ENCODE peak calls at places on chromosomes 4 and X, in five cellular contexts. D is tibial artery, S is neuronal stem cell, J is Peyer's patch, U is tibial nerve. Q is an unnamed sample.

GRCh38 chr4:98648602-98649001 is 9.8 kb downstream of the TSPAN5 start:
- DNase-seq in S (no peak), J (no peak), U (no peak), D (no peak), Q (no peak)

GRCh38 chrX:19566359-19567141 is 51.2 kb upstream of the MAP3K15 start:
- DNase-seq in S (no peak), J (no peak), D (no peak), U (no peak), Q (no peak)

GRCh38 chr4:138492178-138492577 is 250.0 kb upstream of the SLC7A11 start:
- DNase-seq in J (no peak), U (no peak), S (no peak), D (no peak), Q (no peak)

GRCh38 chrX:43805579-43805978 is 76.7 kb downstream of the MAOB start:
- DNase-seq in U (no peak), D (no peak), S (no peak), J (no peak), Q (no peak)

GRCh38 chr4:37767546-37767945 is 58.9 kb upstream of the PGM2 start:
- DNase-seq in S (no peak), U (peak; percentile 42), J (no peak), D (peak; percentile 76), Q (peak; percentile 70)

GRCh38 chr4:165201806-165202205 is 5.6 kb upstream of the KLHL2 start:
- DNase-seq in J (no peak), D (no peak), U (no peak), S (no peak), Q (no peak)

GRCh38 chrX:39848900-39849299 is 248.9 kb downstream of the BCOR start:
- DNase-seq in J (no peak), S (no peak), D (no peak), U (no peak), Q (no peak)

GRCh38 chr4:177287298-177287697 is 22.4 kb upstream of the NEIL3 start:
- DNase-seq in J (no peak), D (no peak), S (no peak), U (no peak), Q (no peak)

GRCh38 chr4:153432971-153433752 is 33.0 kb upstream of the TMEM131L start:
- DNase-seq in S (no peak), U (no peak), J (no peak), D (peak; percentile 55), Q (peak; percentile 56)

GRCh38 chrX:119419898-119420297 is 20.8 kb downstream of the SLC25A43 start:
- DNase-seq in J (no peak), D (no peak), S (no peak), U (no peak), Q (no peak)

GRCh38 chrX:147573266-147573665 is 338.5 kb upstream of the FMR1 start:
- DNase-seq in S (no peak), D (no peak), J (no peak), U (no peak), Q (no peak)

GRCh38 chr4:138561276-138561880 is 319.2 kb upstream of the SLC7A11 start:
- DNase-seq in S (no peak), D (no peak), J (no peak), U (no peak), Q (no peak)

GRCh38 chrX:15349046-15349445 is 13.7 kb upstream of the PIGA start:
- DNase-seq in S (peak; percentile 46), J (no peak), U (no peak), D (no peak), Q (no peak)

GRCh38 chrX:110108381-110108796 is 105.5 kb downstream of the TMEM164 start:
- DNase-seq in D (peak; percentile 20), U (no peak), S (no peak), J (no peak), Q (no peak)

GRCh38 chr4:15362541-15362940 is 65.3 kb upstream of the C1QTNF7 start:
- DNase-seq in D (no peak), J (no peak), S (no peak), U (no peak), Q (no peak)

GRCh38 chrX:16130707-16131106 is 7.3 kb downstream of the GRPR start:
- DNase-seq in J (no peak), S (no peak), U (no peak), D (no peak), Q (no peak)

GRCh38 chr4:4560136-4560535 is 18.3 kb upstream of the STX18 start:
- DNase-seq in S (no peak), D (no peak), J (no peak), U (no peak), Q (no peak)

GRCh38 chr4:3442959-3443749 is 1.4 kb downstream of the HGFAC start:
- DNase-seq in S (peak; percentile 50), U (no peak), J (peak; percentile 71), D (no peak), Q (peak; percentile 58)

GRCh38 chr4:141132689-141133145 is 552 bp downstream of the RNF150 start:
- DNase-seq in U (no peak), D (no peak), J (no peak), S (peak; percentile 42), Q (peak; percentile 5)

GRCh38 chr4:107693132-107693531 is 26.9 kb downstream of the PAPSS1 start:
- DNase-seq in D (no peak), U (no peak), S (no peak), J (no peak), Q (no peak)

GRCh38 chr4:159398236-159398638 is 295.4 kb downstream of the RAPGEF2 start:
- DNase-seq in S (no peak), U (no peak), D (no peak), J (no peak), Q (no peak)

GRCh38 chrX:85922821-85923220 is 124.5 kb downstream of the CHM start:
- DNase-seq in U (no peak), S (no peak), D (no peak), J (no peak), Q (no peak)

GRCh38 chr4:4356106-4357041 is 30.5 kb upstream of the NSG1 start:
- DNase-seq in U (no peak), D (no peak), J (no peak), S (no peak), Q (no peak)

GRCh38 chrX:15686818-15687685 is 22.4 kb upstream of the CLTRN start:
- DNase-seq in S (peak; percentile 31), D (peak; percentile 40), J (no peak), U (peak; percentile 16), Q (peak; percentile 74)

GRCh38 chr4:127155121-127155520 is 477.6 kb upstream of the INTU start:
- DNase-seq in J (no peak), D (no peak), S (no peak), U (no peak), Q (no peak)

GRCh38 chr4:156594619-156595018 is 377.0 kb downstream of the PDGFC start:
- DNase-seq in S (no peak), D (peak; percentile 69), J (no peak), U (peak; percentile 19), Q (peak; percentile 51)

GRCh38 chr4:88054909-88055308 is 47.5 kb downstream of the PKD2 start:
- DNase-seq in J (no peak), S (peak; percentile 24), D (no peak), U (no peak), Q (no peak)

GRCh38 chrX:133150730-133151129 is 53.8 kb upstream of the USP26 start:
- DNase-seq in S (no peak), J (no peak), D (no peak), U (no peak), Q (no peak)

GRCh38 chr4:184427093-184427492 is 47.3 kb downstream of the IRF2 start:
- DNase-seq in J (no peak), U (no peak), S (no peak), D (no peak), Q (no peak)
- H3K4me1 ChIP-seq in J (no peaks in the 10 kb centered on the region), U (peaks cover 64% of the 10 kb centered on the region), S (peaks cover 6% of the 10 kb centered on the region), D (peaks cover 3% of the 10 kb centered on the region), Q (peaks cover 10% of the 10 kb centered on the region)

GRCh38 chr4:128635141-128635911 is 174.2 kb upstream of the JADE1 start:
- DNase-seq in D (no peak), U (no peak), S (no peak), J (no peak), Q (no peak)
- H3K4me1 ChIP-seq in D (peaks cover 11% of the 10 kb centered on the region), U (peaks cover 19% of the 10 kb centered on the region), S (peaks cover 9% of the 10 kb centered on the region), J (no peaks in the 10 kb centered on the region), Q (peaks cover 11% of the 10 kb centered on the region)

DNA sequence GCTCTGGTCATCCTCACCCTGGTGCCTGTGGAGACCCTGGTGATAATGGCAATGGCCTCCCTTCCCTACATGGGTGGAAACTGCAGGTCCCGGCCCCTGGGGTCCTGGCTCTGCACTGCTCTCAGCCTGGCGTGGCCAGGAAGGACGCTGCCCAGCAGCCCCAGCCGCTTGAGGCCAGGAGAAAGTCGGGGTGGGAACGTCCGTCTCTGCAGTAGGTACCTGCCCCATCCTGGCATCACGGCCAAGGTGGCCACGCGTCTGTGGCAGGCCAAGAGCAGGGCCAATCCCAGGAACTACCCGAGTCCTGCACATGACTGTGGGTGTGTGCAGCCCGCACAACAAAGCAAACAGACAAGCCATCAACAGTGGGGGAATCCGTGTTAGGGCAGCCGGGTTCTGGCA is 33.8 kb downstream of the FGFRL1 start:
- DNase-seq in J (peak; percentile 39), S (no peak), D (no peak), U (no peak), Q (peak; percentile 29)
- H3K4me1 ChIP-seq in J (no peaks in the 10 kb centered on the region), S (peaks cover 36% of the 10 kb centered on the region), D (peaks cover 51% of the 10 kb centered on the region), U (peaks cover 76% of the 10 kb centered on the region), Q (peaks cover 28% of the 10 kb centered on the region)

DNA sequence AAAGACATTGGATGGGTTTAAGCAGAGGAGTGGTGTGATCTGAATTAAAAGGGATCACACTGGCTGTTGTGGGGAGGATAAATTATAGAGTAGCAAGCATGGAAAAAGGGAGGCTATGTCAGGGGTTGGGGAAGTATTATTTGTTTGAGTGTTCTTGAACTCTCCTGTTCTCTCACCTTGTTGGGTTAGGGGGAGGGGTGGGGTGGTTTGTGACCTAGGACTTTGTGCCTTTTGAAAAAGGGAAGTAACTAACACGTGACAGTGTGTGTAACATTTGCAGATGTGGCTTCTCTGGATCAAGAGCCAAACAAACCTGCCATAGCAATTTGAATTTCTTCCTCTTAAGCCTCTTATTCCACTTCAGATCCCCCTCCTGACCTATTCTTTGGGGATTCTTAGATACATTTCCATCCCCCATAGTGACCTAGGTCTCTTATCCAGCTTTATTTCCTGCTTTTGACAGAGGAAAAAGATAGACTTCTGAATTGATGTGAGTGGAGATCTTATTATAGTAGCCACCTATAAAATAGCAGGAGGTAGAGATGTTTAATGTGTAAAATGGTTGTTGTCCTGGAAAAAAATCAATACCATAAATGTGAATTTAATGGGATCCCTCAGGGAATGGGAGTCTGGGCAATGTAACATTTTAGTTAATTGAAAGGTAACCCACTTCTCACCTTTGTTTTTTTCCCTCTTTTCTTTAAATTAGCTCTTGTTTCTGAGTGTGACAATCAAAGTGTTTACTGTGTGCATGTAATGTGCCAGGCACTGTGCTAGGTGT is 120.4 kb downstream of the CT47B1 start:
- DNase-seq in U (no peak), D (no peak), S (no peak), J (no peak), Q (peak; percentile 53)
- H3K4me1 ChIP-seq in U (no peaks in the 10 kb centered on the region), D (no peaks in the 10 kb centered on the region), S (no peaks in the 10 kb centered on the region), J (no peaks in the 10 kb centered on the region), Q (no peaks in the 10 kb centered on the region)